ENCODE peak calls at places on chromosomes 16 and 17, in four cellular contexts. One of them, this sample, is unnamed.

GRCh38 chr16:66205287-66206167 is 161.0 kb upstream of the CDH5 start:
- DNase-seq in H1: peak; percentile 35
- DNase-seq in mesendoderm: no peak
- DNase-seq in H9: no peak
- DNase-seq in this sample: no peak

GRCh38 chr16:8047711-8048110 is 542.6 kb downstream of the TMEM114 start:
- DNase-seq in mesendoderm: no peak
- DNase-seq in H9: no peak
- DNase-seq in H1: no peak
- DNase-seq in this sample: no peak

GRCh38 chr16:68901910-68902309 is 58.6 kb downstream of the TANGO6 start:
- DNase-seq in H9: no peak
- DNase-seq in mesendoderm: peak; percentile 72
- DNase-seq in H1: no peak
- DNase-seq in this sample: no peak

GRCh38 chr17:20095366-20096080 is 86.4 kb downstream of the SPECC1 start:
- DNase-seq in H1: no peak
- DNase-seq in H9: peak; percentile 84
- DNase-seq in mesendoderm: peak; percentile 81
- DNase-seq in this sample: peak; percentile 42

GRCh38 chr17:83025636-83026280 is 53.7 kb upstream of the METRNL start:
- DNase-seq in H1: no peak
- DNase-seq in mesendoderm: no peak
- DNase-seq in H9: no peak
- DNase-seq in this sample: no peak

GRCh38 chr16:57141822-57142631 is 43.8 kb downstream of the PSME3IP1 start:
- DNase-seq in H9: no peak
- DNase-seq in mesendoderm: no peak
- DNase-seq in H1: no peak
- DNase-seq in this sample: no peak

GRCh38 chr17:71975998-71976649 is 144.7 kb upstream of the SOX9 start:
- DNase-seq in H1: no peak
- DNase-seq in mesendoderm: peak; percentile 67
- DNase-seq in H9: peak; percentile 69
- DNase-seq in this sample: peak; percentile 54

GRCh38 chr17:48322060-48322459 is 108.0 kb downstream of the SKAP1 start:
- DNase-seq in H9: no peak
- DNase-seq in H1: no peak
- DNase-seq in mesendoderm: no peak
- DNase-seq in this sample: no peak

GRCh38 chr17:20284018-20284417 is 183.3 kb downstream of the LGALS9B start:
- DNase-seq in mesendoderm: no peak
- DNase-seq in H1: no peak
- DNase-seq in H9: no peak
- DNase-seq in this sample: no peak

GRCh38 chr17:47275245-47275984 is 21.8 kb downstream of the ITGB3 start:
- DNase-seq in mesendoderm: peak; percentile 89
- DNase-seq in H9: peak; percentile 82
- DNase-seq in H1: peak; percentile 80
- DNase-seq in this sample: no peak

GRCh38 chr16:57700801-57701551 is 6.4 kb downstream of the DRC7 start:
- DNase-seq in H1: no peak
- DNase-seq in mesendoderm: no peak
- DNase-seq in H9: no peak
- DNase-seq in this sample: peak; percentile 81

DNA sequence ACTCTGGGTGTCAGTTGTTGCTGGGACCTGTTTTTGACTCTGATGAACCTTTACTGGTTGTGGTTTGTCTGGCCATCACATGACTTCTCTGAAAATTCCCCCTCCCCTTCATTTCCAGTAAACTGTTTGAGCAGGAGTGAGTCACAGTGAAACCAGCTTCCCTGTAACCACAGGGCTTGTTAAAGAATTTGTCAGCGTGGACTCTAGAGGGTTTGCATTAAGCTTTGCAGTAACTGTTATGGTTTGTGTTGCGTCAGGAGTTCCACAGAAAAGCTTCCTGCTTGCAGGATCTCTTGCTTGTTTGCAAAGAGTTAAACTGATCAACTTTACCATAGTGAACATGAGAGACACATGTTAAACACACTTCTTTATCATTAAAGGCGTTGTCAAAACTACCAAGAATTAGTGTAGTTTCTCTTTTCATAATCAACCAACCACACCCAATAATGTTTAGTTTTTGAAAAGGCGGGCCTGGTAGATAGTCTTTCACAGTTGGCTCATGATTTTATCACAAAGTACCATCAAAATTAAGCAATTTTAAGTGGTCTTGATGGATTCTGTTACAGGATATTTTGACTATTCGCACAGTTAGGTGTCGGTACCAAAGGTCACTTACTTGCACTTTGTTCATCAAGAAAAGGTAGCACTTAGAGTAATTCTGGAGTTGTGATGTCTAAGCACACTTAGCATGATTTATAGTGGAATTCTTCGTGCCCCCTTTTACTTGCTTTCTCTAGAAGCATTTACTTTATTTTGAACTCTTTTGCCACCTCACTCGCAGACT is 79.3 kb downstream of the VMP1 start:
- DNase-seq in H9: peak; percentile 62
- DNase-seq in H1: no peak
- DNase-seq in mesendoderm: peak; percentile 97
- DNase-seq in this sample: peak; percentile 95
- H4K8ac ChIP-seq in H9: no peak overlapping the region
- H4K8ac ChIP-seq in H1: no peak overlapping the region
- H4K8ac ChIP-seq in mesendoderm: no peak overlapping the region
- H4K8ac ChIP-seq in this sample: no peak overlapping the region

GRCh38 chr16:85507342-85507741 is 105.8 kb upstream of the GSE1 start:
- DNase-seq in H9: no peak
- DNase-seq in mesendoderm: no peak
- DNase-seq in H1: no peak
- DNase-seq in this sample: no peak
- H3K79me2 ChIP-seq in H9: no peaks in the 10 kb centered on the region
- H3K79me2 ChIP-seq in mesendoderm: no peaks in the 10 kb centered on the region
- H3K79me2 ChIP-seq in H1: no peaks in the 10 kb centered on the region
- H3K79me2 ChIP-seq in this sample: no peaks in the 10 kb centered on the region

DNA sequence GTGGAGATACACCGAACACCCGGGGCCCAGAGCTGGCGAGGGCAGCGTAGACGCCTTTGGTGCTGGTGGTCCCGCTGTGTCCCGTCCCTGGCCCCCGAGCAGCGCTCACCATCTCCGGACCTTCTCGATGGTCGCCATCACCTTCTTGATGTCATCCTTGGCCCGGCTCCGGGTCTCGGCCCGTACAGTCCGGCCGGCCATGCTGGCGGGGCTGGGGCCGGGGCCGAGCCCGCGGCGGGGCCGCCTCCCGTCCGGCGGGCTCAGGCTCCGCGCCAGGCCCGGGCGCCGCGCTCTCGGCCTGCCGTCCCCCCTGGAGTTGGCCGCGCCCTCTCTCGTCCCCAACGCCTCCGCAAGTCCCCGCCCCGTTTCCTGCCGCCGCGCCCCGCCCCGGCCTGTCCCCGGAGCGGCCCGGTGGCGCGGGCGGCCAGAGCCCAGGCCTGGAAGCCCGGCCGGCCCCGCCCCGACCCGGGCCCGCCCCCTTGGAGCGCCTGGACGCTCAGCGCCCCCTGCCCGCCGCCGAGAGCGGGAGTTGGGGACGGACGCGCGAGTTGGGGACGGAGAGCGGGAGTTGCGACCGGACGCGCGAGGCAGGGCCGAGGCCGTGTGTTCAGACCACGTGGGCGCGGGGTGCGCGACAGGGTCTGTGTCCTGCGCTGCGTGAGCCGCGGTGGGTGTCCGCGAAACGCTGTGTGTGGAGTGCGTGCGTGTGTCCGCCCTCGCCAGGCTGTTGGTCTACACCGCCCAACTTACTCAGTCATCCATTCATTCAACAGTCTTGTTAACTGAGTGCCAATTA is at the start of gene BCL7C:
- DNase-seq in H1: peak; percentile 93
- DNase-seq in H9: peak; percentile 92
- DNase-seq in mesendoderm: peak; percentile 94
- DNase-seq in this sample: peak; percentile 93
- H4K8ac ChIP-seq in H1: peak within 1 kb of the TSS; percentile 93
- H4K8ac ChIP-seq in H9: no peak within 1 kb of the TSS
- H4K8ac ChIP-seq in mesendoderm: no peak within 1 kb of the TSS
- H4K8ac ChIP-seq in this sample: peak within 1 kb of the TSS; percentile 67

GRCh38 chr17:66365903-66366302 is 63.5 kb downstream of the PRKCA start:
- DNase-seq in H1: no peak
- DNase-seq in mesendoderm: no peak
- DNase-seq in H9: no peak
- DNase-seq in this sample: no peak

GRCh38 chr17:66364508-66365203 is 62.2 kb downstream of the PRKCA start:
- DNase-seq in mesendoderm: no peak
- DNase-seq in H1: no peak
- DNase-seq in H9: no peak
- DNase-seq in this sample: no peak

GRCh38 chr17:66369830-66370229 is 67.4 kb downstream of the PRKCA start:
- DNase-seq in H1: no peak
- DNase-seq in mesendoderm: no peak
- DNase-seq in H9: no peak
- DNase-seq in this sample: no peak

GRCh38 chr17:66365204-66365524 is 62.8 kb downstream of the PRKCA start:
- DNase-seq in H1: no peak
- DNase-seq in H9: no peak
- DNase-seq in mesendoderm: no peak
- DNase-seq in this sample: no peak

DNA sequence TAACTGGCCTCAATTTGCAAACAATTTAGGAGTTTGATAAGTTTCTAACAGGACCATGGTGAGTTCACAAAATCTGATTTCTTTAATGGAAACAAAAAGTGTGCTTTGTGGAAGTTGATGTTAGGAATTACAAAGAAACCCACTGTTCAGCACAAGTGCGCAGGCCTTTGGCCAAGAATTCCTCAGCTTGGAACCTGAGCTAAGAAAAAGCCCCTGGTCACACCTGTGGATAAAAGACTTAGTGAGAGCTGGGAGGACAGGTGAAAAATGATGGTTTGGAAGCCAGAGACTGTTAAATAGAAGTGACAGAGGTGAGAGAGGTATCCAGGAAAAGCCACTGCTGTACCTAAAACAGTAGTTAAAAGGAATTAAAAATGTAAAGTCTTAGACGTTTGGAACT is 64.7 kb downstream of the PRKCA start:
- DNase-seq in H9: no peak
- DNase-seq in mesendoderm: no peak
- DNase-seq in H1: no peak
- DNase-seq in this sample: no peak
- H3K79me2 ChIP-seq in H9: no peaks in the 10 kb centered on the region
- H3K79me2 ChIP-seq in mesendoderm: no peaks in the 10 kb centered on the region
- H3K79me2 ChIP-seq in H1: no peaks in the 10 kb centered on the region
- H3K79me2 ChIP-seq in this sample: no peaks in the 10 kb centered on the region

GRCh38 chr16:70705056-70705455 is 19.2 kb upstream of the MTSS2 start:
- DNase-seq in H1: no peak
- DNase-seq in mesendoderm: no peak
- DNase-seq in H9: no peak
- DNase-seq in this sample: no peak

GRCh38 chr16:70704586-70704985 is 18.7 kb upstream of the MTSS2 start:
- DNase-seq in H9: no peak
- DNase-seq in mesendoderm: no peak
- DNase-seq in H1: no peak
- DNase-seq in this sample: no peak

GRCh38 chr16:70709457-70709856 is 23.6 kb upstream of the MTSS2 start:
- DNase-seq in H1: no peak
- DNase-seq in H9: no peak
- DNase-seq in mesendoderm: no peak
- DNase-seq in this sample: no peak

GRCh38 chr16:70708381-70709253 is 22.8 kb upstream of the MTSS2 start:
- DNase-seq in H1: no peak
- DNase-seq in mesendoderm: peak; percentile 35
- DNase-seq in H9: no peak
- DNase-seq in this sample: no peak

DNA sequence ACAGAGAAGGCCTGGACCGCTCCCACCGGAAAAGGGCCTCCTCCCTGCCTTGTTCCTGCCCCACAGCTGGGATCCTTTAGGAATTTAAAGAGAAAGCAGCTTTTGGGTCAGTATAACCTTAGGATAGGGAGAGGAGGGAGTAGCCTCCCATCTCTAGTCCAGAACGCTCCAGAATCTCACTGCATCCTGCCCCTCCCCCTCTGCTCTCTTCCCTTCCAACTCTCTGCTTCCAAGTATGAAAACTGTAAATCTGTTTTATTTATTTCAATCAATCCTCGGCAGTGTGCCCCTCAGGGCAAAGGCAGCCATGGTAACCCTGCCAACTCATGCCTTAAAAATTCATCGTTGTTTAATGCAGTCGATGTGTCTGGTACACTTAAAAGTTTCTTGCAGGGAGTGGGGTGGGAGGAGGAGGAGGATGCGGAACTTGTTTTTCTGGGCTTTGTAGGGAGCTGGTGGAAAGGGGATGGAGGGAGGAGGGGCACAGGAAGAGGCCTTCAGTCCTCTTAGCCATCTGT is 21.2 kb upstream of the MTSS2 start:
- DNase-seq in mesendoderm: no peak
- DNase-seq in H9: no peak
- DNase-seq in H1: no peak
- DNase-seq in this sample: peak; percentile 58
- H4K8ac ChIP-seq in mesendoderm: no peak overlapping the region
- H4K8ac ChIP-seq in H9: no peak overlapping the region
- H4K8ac ChIP-seq in H1: no peak overlapping the region
- H4K8ac ChIP-seq in this sample: peak overlapping the region; percentile 34

DNA sequence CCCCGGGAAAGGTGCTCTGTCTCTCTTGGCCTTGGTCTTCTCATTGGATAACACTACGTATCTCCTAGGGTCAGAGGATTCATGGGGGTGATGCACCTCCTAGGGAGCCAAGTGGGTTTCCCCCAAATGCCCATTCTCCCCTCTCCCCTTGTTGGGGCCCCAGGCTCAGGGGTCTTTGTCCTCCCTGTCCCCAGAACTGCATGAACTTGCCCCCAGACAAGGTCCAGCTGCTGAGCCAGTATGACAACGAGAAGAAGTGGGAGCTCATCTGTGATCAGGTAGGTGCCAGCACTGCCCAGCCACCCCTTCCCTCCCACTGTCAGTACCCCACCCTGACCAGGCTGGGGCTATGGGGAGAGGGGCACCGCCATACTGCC is 8.7 kb downstream of the FMNL1 start:
- DNase-seq in H1: no peak
- DNase-seq in H9: no peak
- DNase-seq in mesendoderm: no peak
- DNase-seq in this sample: no peak
- H3K79me2 ChIP-seq in H1: no peaks in the 10 kb centered on the region
- H3K79me2 ChIP-seq in H9: no peaks in the 10 kb centered on the region
- H3K79me2 ChIP-seq in mesendoderm: no peaks in the 10 kb centered on the region
- H3K79me2 ChIP-seq in this sample: no peaks in the 10 kb centered on the region

This sample was measured in trophoblast cell.